ENCODE peak calls at places on chromosome 21, in five cellular contexts. M, H, Z, S and L are unnamed samples.

GRCh38 chr21:44657635-44658183 is at the start of gene KRTAP12-3:
- DNase-seq in M (peak), H (no peak), Z (no peak), S (no peak), L (no peak)

GRCh38 chr21:37412603-37413360 is 46.2 kb downstream of the DYRK1A start:
- DNase-seq in M (no peak), H (no peak), Z (no peak), S (no peak), L (no peak)

GRCh38 chr21:39911792-39912191 is 44.6 kb downstream of the PCP4 start:
- DNase-seq in M (no peak), H (no peak), Z (no peak), S (no peak), L (no peak)

GRCh38 chr21:45140346-45140940 is 66.1 kb downstream of the ADARB1 start:
- DNase-seq in M (peak), H (peak), Z (peak), S (peak), L (peak)

GRCh38 chr21:27086630-27087029 is 119.7 kb upstream of the ADAMTS5 start:
- DNase-seq in M (no peak), H (no peak), Z (no peak), S (no peak), L (no peak)

GRCh38 chr21:35606578-35606977 is 453.7 kb downstream of the SETD4 start:
- DNase-seq in M (no peak), H (no peak), Z (no peak), S (no peak), L (no peak)

GRCh38 chr21:45073301-45074047 is 906 bp upstream of the ADARB1 start:
- DNase-seq in M (no peak), H (peak), Z (peak), S (peak), L (no peak)

GRCh38 chr21:45536301-45537081 is 5.7 kb downstream of the SLC19A1 start:
- DNase-seq in M (no peak), H (no peak), Z (peak), S (peak), L (peak)

GRCh38 chr21:10463156-10463555 is 58.2 kb upstream of the TPTE start:
- DNase-seq in M (no peak), H (no peak), Z (no peak), S (no peak), L (no peak)

GRCh38 chr21:33971492-33972013 is 55.9 kb upstream of the ATP5PO start:
- DNase-seq in M (no peak), H (peak), Z (no peak), S (no peak), L (no peak)

GRCh38 chr21:43361493-43362296 is 65.2 kb downstream of the SIK1 start:
- DNase-seq in M (peak), H (no peak), Z (no peak), S (no peak), L (peak)

GRCh38 chr21:38334866-38335265 is 78.1 kb downstream of the KCNJ15 start:
- DNase-seq in M (no peak), H (no peak), Z (no peak), S (no peak), L (no peak)